ENCODE peak calls at places on chromosomes 6 and 20, in four cellular contexts. K is spleen, E is upper lobe of right lung, U is HL-60. P is an unnamed sample.
A peak's percentile ranks its signal among the peaks of the same experiment; 100 is the strongest.

GRCh38 chr6:52910091-52910490 is 593 bp upstream of the GSTA3 start:
- DNase-seq in K (no peak), E (no peak), U (no peak), P (no peak)

GRCh38 chr20:9617940-9618339 is 103.5 kb downstream of the LAMP5 start:
- DNase-seq in E (no peak), K (no peak), U (no peak), P (no peak)

GRCh38 chr6:93790976-93791375 is 371.6 kb upstream of the EPHA7 start:
- DNase-seq in U (no peak), K (no peak), E (no peak), P (no peak)

GRCh38 chr6:34810936-34811632 is 19.2 kb downstream of the BLTP3A start:
- DNase-seq in U (no peak), E (no peak), K (no peak), P (no peak)

GRCh38 chr20:24007758-24008157 is 19.2 kb upstream of the GGTLC1 start:
- DNase-seq in K (no peak), U (no peak), E (no peak), P (no peak)

GRCh38 chr6:38570750-38571149 is 69.0 kb downstream of the BTBD9 start:
- DNase-seq in U (no peak), E (no peak), K (no peak), P (no peak)

GRCh38 chr20:45792513-45793118 is 862 bp downstream of the DNTTIP1 start:
- DNase-seq in K (peak; percentile 82), U (peak; percentile 61), E (no peak), P (no peak)

GRCh38 chr6:158417760-158418098 is 105.5 kb downstream of the TULP4 start:
- DNase-seq in U (no peak), K (no peak), E (no peak), P (no peak)

GRCh38 chr6:7827142-7827541 is 83.4 kb downstream of the TXNDC5 start:
- DNase-seq in K (no peak), E (no peak), U (no peak), P (no peak)

GRCh38 chr20:40320612-40321011 is 368.4 kb downstream of the MAFB start:
- DNase-seq in E (no peak), U (no peak), K (no peak), P (no peak)

GRCh38 chr20:62489186-62489939 is 13.6 kb upstream of the GATA5 start:
- DNase-seq in K (no peak), E (no peak), U (no peak), P (no peak)

GRCh38 chr6:2222275-2222842 is 23.0 kb downstream of the GMDS start:
- DNase-seq in K (no peak), E (no peak), U (no peak), P (no peak)

GRCh38 chr20:12670292-12670691 is 338.5 kb upstream of the SPTLC3 start:
- DNase-seq in E (no peak), U (no peak), K (no peak), P (no peak)

GRCh38 chr20:34978092-34978744 is 22.6 kb downstream of the MYH7B start:
- DNase-seq in U (no peak), K (peak; percentile 45), E (no peak), P (no peak)
- H3K27ac ChIP-seq in U (no peak overlapping the region), K (no peak overlapping the region), E (no peak overlapping the region), P (no peak overlapping the region)

GRCh38 chr6:42410861-42411260 is 40.9 kb downstream of the TRERF1 start:
- DNase-seq in K (no peak), U (no peak), E (no peak), P (no peak)
- H3K27ac ChIP-seq in K (no peak overlapping the region), U (peak overlapping the region; percentile 26), E (no peak overlapping the region), P (no peak overlapping the region)

GRCh38 chr6:11785953-11786579 is 7.5 kb upstream of the ADTRP start:
- DNase-seq in K (no peak), U (no peak), E (no peak), P (no peak)
- H3K27ac ChIP-seq in K (no peak overlapping the region), U (no peak overlapping the region), E (no peak overlapping the region), P (no peak overlapping the region)

DNA sequence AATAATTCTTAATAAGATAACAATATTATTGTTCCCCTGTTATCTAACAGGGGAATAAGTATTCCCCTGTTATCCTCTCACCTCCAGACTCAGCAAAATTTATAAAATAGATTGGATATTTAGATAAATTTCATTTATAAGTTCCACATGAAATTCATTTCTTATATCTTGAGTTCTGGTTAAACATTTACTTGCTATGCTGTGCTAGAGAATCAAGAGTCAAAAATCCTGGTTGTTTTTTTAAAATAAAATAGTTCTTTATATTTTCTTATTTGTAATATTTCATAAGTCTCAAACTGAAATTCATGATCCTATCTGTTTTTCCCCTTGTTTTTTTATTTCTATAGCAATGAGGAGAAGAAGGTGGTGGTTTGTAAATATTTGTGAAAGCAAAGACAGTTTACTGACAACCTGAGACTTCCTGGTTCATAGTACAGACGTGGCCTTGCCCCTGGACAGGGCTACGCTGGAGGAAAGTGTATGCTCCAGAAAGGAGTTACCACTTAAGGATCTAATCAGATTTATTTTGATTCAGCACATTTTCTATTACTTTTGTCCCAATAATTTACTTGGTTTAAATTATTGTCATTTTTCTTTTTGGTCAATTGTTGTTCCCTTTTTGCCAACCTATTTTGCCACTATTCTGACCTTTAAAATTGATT is 37.8 kb upstream of the MARCKS start:
- DNase-seq in U (no peak), K (no peak), E (no peak), P (no peak)
- H3K27ac ChIP-seq in U (no peak overlapping the region), K (no peak overlapping the region), E (no peak overlapping the region), P (no peak overlapping the region)

GRCh38 chr6:5763407-5763806 is 243.3 kb downstream of the NRN1 start:
- DNase-seq in U (no peak), E (no peak), K (no peak), P (no peak)

GRCh38 chr6:5766260-5766659 is 240.5 kb downstream of the NRN1 start:
- DNase-seq in E (no peak), K (no peak), U (no peak), P (no peak)

GRCh38 chr6:5764401-5764955 is 242.2 kb downstream of the NRN1 start:
- DNase-seq in E (no peak), U (no peak), K (no peak), P (no peak)

GRCh38 chr6:5763871-5764270 is 242.9 kb downstream of the NRN1 start:
- DNase-seq in K (no peak), U (no peak), E (no peak), P (no peak)

GRCh38 chr6:5765141-5765760 is 241.5 kb downstream of the NRN1 start:
- DNase-seq in E (no peak), K (no peak), U (no peak), P (no peak)
- H3K27ac ChIP-seq in E (no peak overlapping the region), K (no peak overlapping the region), U (no peak overlapping the region), P (peak overlapping the region; percentile 20)

P was measured in esophagus squamous epithelium.